ENCODE peak calls at places on chromosomes 7 and 10, in five cellular contexts. One of them, this sample, is unnamed.

GRCh38 chr10:68271104-68271882 is 39.4 kb upstream of the ATOH7 start:
- DNase-seq in NCI-H82: peak
- DNase-seq in coronary artery: no peak
- DNase-seq in stimulated activated CD8-positive, alpha-beta memory T cell treated with anti-CD3 and anti-CD28 coated beads, Interleukin-4, amount 100 ng/mL, for 1 hour: no peak
- DNase-seq in PC-3: no peak
- DNase-seq in this sample: peak

GRCh38 chr7:44384586-44385383 is 59.4 kb upstream of the CAMK2B start:
- DNase-seq in PC-3: no peak
- DNase-seq in stimulated activated CD8-positive, alpha-beta memory T cell treated with anti-CD3 and anti-CD28 coated beads, Interleukin-4, amount 100 ng/mL, for 1 hour: no peak
- DNase-seq in NCI-H82: no peak
- DNase-seq in coronary artery: peak
- DNase-seq in this sample: no peak

GRCh38 chr7:31120800-31121513 is 68.8 kb downstream of the ADCYAP1R1 start:
- DNase-seq in coronary artery: peak
- DNase-seq in stimulated activated CD8-positive, alpha-beta memory T cell treated with anti-CD3 and anti-CD28 coated beads, Interleukin-4, amount 100 ng/mL, for 1 hour: no peak
- DNase-seq in NCI-H82: no peak
- DNase-seq in PC-3: no peak
- DNase-seq in this sample: no peak

GRCh38 chr10:101007099-101007711 is 7.6 kb downstream of the LZTS2 start:
- DNase-seq in PC-3: no peak
- DNase-seq in NCI-H82: peak
- DNase-seq in stimulated activated CD8-positive, alpha-beta memory T cell treated with anti-CD3 and anti-CD28 coated beads, Interleukin-4, amount 100 ng/mL, for 1 hour: no peak
- DNase-seq in coronary artery: no peak
- DNase-seq in this sample: no peak

GRCh38 chr10:127563718-127564553 is 14.8 kb downstream of the NPS start:
- DNase-seq in coronary artery: no peak
- DNase-seq in stimulated activated CD8-positive, alpha-beta memory T cell treated with anti-CD3 and anti-CD28 coated beads, Interleukin-4, amount 100 ng/mL, for 1 hour: no peak
- DNase-seq in PC-3: peak
- DNase-seq in NCI-H82: peak
- DNase-seq in this sample: peak

GRCh38 chr10:93224005-93224779 is 150.5 kb downstream of the CYP26A1 start:
- DNase-seq in PC-3: peak
- DNase-seq in coronary artery: no peak
- DNase-seq in stimulated activated CD8-positive, alpha-beta memory T cell treated with anti-CD3 and anti-CD28 coated beads, Interleukin-4, amount 100 ng/mL, for 1 hour: no peak
- DNase-seq in NCI-H82: peak
- DNase-seq in this sample: no peak

GRCh38 chr7:134943785-134944400 is 42.4 kb upstream of the AGBL3 start:
- DNase-seq in stimulated activated CD8-positive, alpha-beta memory T cell treated with anti-CD3 and anti-CD28 coated beads, Interleukin-4, amount 100 ng/mL, for 1 hour: no peak
- DNase-seq in PC-3: peak
- DNase-seq in NCI-H82: peak
- DNase-seq in coronary artery: no peak
- DNase-seq in this sample: no peak

GRCh38 chr7:105268056-105268455 is 120.7 kb downstream of the SRPK2 start:
- DNase-seq in stimulated activated CD8-positive, alpha-beta memory T cell treated with anti-CD3 and anti-CD28 coated beads, Interleukin-4, amount 100 ng/mL, for 1 hour: no peak
- DNase-seq in coronary artery: no peak
- DNase-seq in PC-3: peak
- DNase-seq in NCI-H82: no peak
- DNase-seq in this sample: no peak

GRCh38 chr10:84845628-84846261 is 517.4 kb downstream of the CCSER2 start:
- DNase-seq in PC-3: peak
- DNase-seq in coronary artery: no peak
- DNase-seq in NCI-H82: peak
- DNase-seq in stimulated activated CD8-positive, alpha-beta memory T cell treated with anti-CD3 and anti-CD28 coated beads, Interleukin-4, amount 100 ng/mL, for 1 hour: no peak
- DNase-seq in this sample: peak

GRCh38 chr7:28509256-28510021 is 97.1 kb downstream of the CREB5 start:
- DNase-seq in stimulated activated CD8-positive, alpha-beta memory T cell treated with anti-CD3 and anti-CD28 coated beads, Interleukin-4, amount 100 ng/mL, for 1 hour: no peak
- DNase-seq in coronary artery: no peak
- DNase-seq in PC-3: no peak
- DNase-seq in NCI-H82: no peak
- DNase-seq in this sample: no peak

GRCh38 chr7:47661051-47661714 is 79.3 kb upstream of the TNS3 start:
- DNase-seq in NCI-H82: no peak
- DNase-seq in coronary artery: no peak
- DNase-seq in stimulated activated CD8-positive, alpha-beta memory T cell treated with anti-CD3 and anti-CD28 coated beads, Interleukin-4, amount 100 ng/mL, for 1 hour: no peak
- DNase-seq in PC-3: no peak
- DNase-seq in this sample: no peak

GRCh38 chr10:23015021-23015707 is 80.2 kb upstream of the MSRB2 start:
- DNase-seq in PC-3: no peak
- DNase-seq in stimulated activated CD8-positive, alpha-beta memory T cell treated with anti-CD3 and anti-CD28 coated beads, Interleukin-4, amount 100 ng/mL, for 1 hour: no peak
- DNase-seq in NCI-H82: no peak
- DNase-seq in coronary artery: no peak
- DNase-seq in this sample: no peak

GRCh38 chr7:26153823-26154783 is 2.1 kb downstream of the NFE2L3 start:
- DNase-seq in coronary artery: no peak
- DNase-seq in stimulated activated CD8-positive, alpha-beta memory T cell treated with anti-CD3 and anti-CD28 coated beads, Interleukin-4, amount 100 ng/mL, for 1 hour: no peak
- DNase-seq in PC-3: peak
- DNase-seq in NCI-H82: peak
- DNase-seq in this sample: peak

This sample was measured in mesendoderm.